ENCODE peak calls at places on chromosomes 7 and 10, in four cellular contexts. N, Z, O and B are unnamed samples.

GRCh38 chr7:113730309-113730955 is 188.4 kb downstream of the PPP1R3A start:
- DNase-seq in N (no peak), Z (no peak), O (no peak), B (no peak)

GRCh38 chr7:141411133-141411532 is 140.1 kb upstream of the AGK start:
- DNase-seq in N (no peak), Z (no peak), O (no peak), B (no peak)

GRCh38 chr7:76149847-76150691 is 51.6 kb upstream of the SRRM3 start:
- DNase-seq in N (no peak), Z (no peak), O (no peak), B (no peak)

GRCh38 chr7:121404348-121404747 is 8.2 kb upstream of the FAM3C start:
- DNase-seq in N (no peak), Z (no peak), O (no peak), B (no peak)

GRCh38 chr10:81081887-81082620 is 544.4 kb downstream of the SH2D4B start:
- DNase-seq in N (no peak), Z (no peak), O (no peak), B (no peak)

GRCh38 chr10:133258818-133259602 is 17.7 kb downstream of the ADAM8 start:
- DNase-seq in N (peak), Z (peak), O (no peak), B (peak)

GRCh38 chr7:89695241-89695640 is 459.0 kb upstream of the STEAP1 start:
- DNase-seq in N (no peak), Z (no peak), O (no peak), B (no peak)

GRCh38 chr10:26857991-26858706 is 2.6 kb downstream of the ABI1 start:
- DNase-seq in N (no peak), Z (no peak), O (no peak), B (no peak)

GRCh38 chr10:117685431-117685830 is 142.9 kb downstream of the EMX2 start:
- DNase-seq in N (no peak), Z (no peak), O (no peak), B (no peak)

GRCh38 chr7:5595545-5596045 is 172.0 kb upstream of the TNRC18 start:
- DNase-seq in N (no peak), Z (no peak), O (no peak), B (no peak)

GRCh38 chr7:1176891-1177373 is 16.9 kb upstream of the ZFAND2A start:
- DNase-seq in N (peak), Z (peak), O (peak), B (peak)

GRCh38 chr10:89465196-89465595 is 50.8 kb downstream of the IFIT5 start:
- DNase-seq in N (no peak), Z (no peak), O (no peak), B (no peak)

GRCh38 chr10:107054469-107055156 is 109.9 kb downstream of the SORCS1 start:
- DNase-seq in N (no peak), Z (no peak), O (no peak), B (no peak)

GRCh38 chr7:18679261-18679660 is 183.7 kb downstream of the HDAC9 start:
- DNase-seq in N (no peak), Z (no peak), O (no peak), B (no peak)